ENCODE peak calls at places on chromosome 20, in ten cellular contexts. G, A, E, D, H, L, O, M, P and W are unnamed samples.

GRCh38 chr20:47233333-47234188 is 122.9 kb downstream of the ZMYND8 start:
- DNase-seq in G (no peak), A (no peak), E (peak), D (peak), H (no peak), L (no peak), O (no peak), M (no peak), P (no peak), W (no peak)

GRCh38 chr20:4136078-4136966 is 121.0 kb upstream of the RNF24 start:
- DNase-seq in G (no peak), A (peak), E (no peak), D (no peak), H (no peak), L (peak), O (no peak), M (no peak), P (no peak), W (no peak)

GRCh38 chr20:12051206-12052163 is 133.8 kb downstream of the BTBD3 start:
- DNase-seq in G (no peak), A (no peak), E (no peak), D (no peak), H (no peak), L (no peak), O (no peak), M (no peak), P (peak), W (no peak)

GRCh38 chr20:19976595-19977372 is 40.4 kb upstream of the NAA20 start:
- DNase-seq in G (peak), A (peak), E (peak), D (peak), H (no peak), L (peak), O (no peak), M (peak), P (peak), W (no peak)

GRCh38 chr20:15320941-15321340 is 983.5 kb upstream of the FLRT3 start:
- DNase-seq in G (no peak), A (no peak), E (peak), D (no peak), H (no peak), L (no peak), O (no peak), M (no peak), P (no peak), W (no peak)

GRCh38 chr20:33687993-33688937 is 2.1 kb upstream of the E2F1 start:
- DNase-seq in G (no peak), A (no peak), E (no peak), D (no peak), H (no peak), L (no peak), O (no peak), M (no peak), P (no peak), W (no peak)

GRCh38 chr20:20211988-20212518 is 155.9 kb upstream of the INSM1 start:
- DNase-seq in G (no peak), A (no peak), E (no peak), D (no peak), H (peak), L (no peak), O (no peak), M (no peak), P (no peak), W (no peak)

GRCh38 chr20:8903655-8904605 is 165.0 kb upstream of the PLCB4 start:
- DNase-seq in G (no peak), A (no peak), E (no peak), D (no peak), H (no peak), L (no peak), O (no peak), M (no peak), P (no peak), W (no peak)

GRCh38 chr20:9392892-9393857 is 121.2 kb upstream of the LAMP5 start:
- DNase-seq in G (peak), A (peak), E (peak), D (peak), H (peak), L (peak), O (no peak), M (no peak), P (peak), W (no peak)

GRCh38 chr20:41276317-41276751 is 41.2 kb downstream of the ZHX3 start:
- DNase-seq in G (no peak), A (no peak), E (no peak), D (peak), H (no peak), L (no peak), O (no peak), M (no peak), P (peak), W (no peak)